ENCODE peak calls at places on chromosome 10, in five cellular contexts. D, A, O, F and Y are unnamed samples.

GRCh38 chr10:118471863-118472262 is 123.6 kb downstream of the PRLHR start:
- DNase-seq in O (no peak), D (no peak), A (no peak), F (peak; percentile 88), Y (peak; percentile 47)

GRCh38 chr10:78902815-78903214 is 166.0 kb upstream of the ZMIZ1 start:
- DNase-seq in F (no peak), D (no peak), O (no peak), A (peak; percentile 7), Y (no peak)

GRCh38 chr10:19817251-19818046 is 1.2 kb downstream of the PLXDC2 start:
- DNase-seq in D (peak; percentile 73), F (peak; percentile 60), A (no peak), O (no peak), Y (no peak)

GRCh38 chr10:84185526-84186175 is 8.7 kb upstream of the CDHR1 start:
- DNase-seq in D (no peak), A (no peak), F (no peak), O (no peak), Y (no peak)

GRCh38 chr10:132145521-132146185 is 41.1 kb upstream of the DPYSL4 start:
- DNase-seq in O (no peak), F (no peak), D (no peak), A (no peak), Y (no peak)

GRCh38 chr10:63554666-63555065 is 33.5 kb downstream of the REEP3 start:
- DNase-seq in O (no peak), A (no peak), F (peak; percentile 82), D (no peak), Y (peak; percentile 76)

GRCh38 chr10:101073631-101074030 is 11.8 kb downstream of the KAZALD1 start:
- DNase-seq in D (no peak), O (no peak), A (no peak), F (no peak), Y (no peak)

GRCh38 chr10:494556-494955 is 194.9 kb downstream of the DIP2C start:
- DNase-seq in A (no peak), O (no peak), F (no peak), D (no peak), Y (no peak)

GRCh38 chr10:94429049-94429707 is 26.8 kb downstream of the TBC1D12 start:
- DNase-seq in F (no peak), D (no peak), A (no peak), O (no peak), Y (peak; percentile 70)

GRCh38 chr10:29714096-29714874 is 79.5 kb upstream of the SVIL start:
- DNase-seq in A (peak; percentile 28), O (no peak), F (peak; percentile 88), D (no peak), Y (peak; percentile 95)

GRCh38 chr10:100684688-100685235 is 60.6 kb upstream of the PAX2 start:
- DNase-seq in F (no peak), D (no peak), O (no peak), A (no peak), Y (no peak)

GRCh38 chr10:88227342-88228018 is 355.6 kb downstream of the RNLS start:
- DNase-seq in D (no peak), O (peak; percentile 37), A (no peak), F (no peak), Y (no peak)

GRCh38 chr10:617471-617870 is 72.0 kb downstream of the DIP2C start:
- DNase-seq in O (no peak), A (no peak), F (no peak), D (no peak), Y (no peak)

GRCh38 chr10:123287594-123288247 is 133.5 kb downstream of the BUB3 start:
- DNase-seq in F (peak; percentile 96), A (no peak), O (no peak), D (no peak), Y (peak; percentile 81)

GRCh38 chr10:28254290-28254985 is 48.4 kb downstream of the MPP7 start:
- DNase-seq in O (no peak), F (peak; percentile 91), D (no peak), A (peak; percentile 42), Y (peak; percentile 68)

GRCh38 chr10:133257489-133258065 is 19.1 kb downstream of the ADAM8 start:
- DNase-seq in A (peak; percentile 80), D (peak; percentile 88), O (peak; percentile 74), F (peak; percentile 58), Y (peak; percentile 32)
- TF ChIP-seq CTCF in A (peak; percentile 17), D (peak; percentile 11), O (peak; percentile 50), F (peak; percentile 36), Y (peak; percentile 50)

DNA sequence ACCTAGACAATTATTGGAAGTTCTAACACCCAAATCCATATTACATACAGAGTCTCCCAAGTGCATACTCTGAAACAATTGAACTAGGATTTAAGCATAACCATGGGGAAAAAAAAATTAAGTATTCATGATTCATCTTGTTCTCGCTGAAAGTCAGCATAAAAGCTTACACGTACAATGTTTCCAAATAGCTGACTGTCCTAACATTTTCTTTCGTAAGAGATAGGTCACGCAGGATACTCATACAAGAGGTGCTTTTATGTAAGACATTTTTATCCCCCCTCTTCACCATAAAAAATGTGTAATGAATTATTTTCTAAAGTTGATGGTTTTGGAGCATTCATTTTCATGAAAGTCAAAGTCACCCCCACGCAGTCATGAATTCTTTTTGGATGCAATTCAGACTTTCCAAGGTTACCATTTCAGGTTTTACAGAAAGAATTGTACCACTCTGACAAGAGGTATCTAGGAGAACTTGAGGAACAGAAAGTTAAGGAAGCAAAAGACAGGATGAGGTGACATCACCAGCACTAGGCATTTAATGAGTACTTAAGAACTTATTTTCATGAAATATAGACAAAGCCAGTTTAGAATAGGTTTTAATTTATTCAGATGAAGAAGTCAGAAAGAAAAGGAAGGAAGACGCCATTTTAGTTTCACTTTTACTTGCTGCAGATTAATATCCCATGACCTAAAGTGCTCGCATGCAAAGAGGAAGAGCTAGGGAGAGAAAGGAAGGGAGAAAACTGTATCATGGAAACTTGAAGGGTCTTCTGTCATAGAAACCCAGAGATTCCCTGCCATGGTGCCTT is 55.8 kb downstream of the TMEM26 start:
- DNase-seq in D (no peak), O (no peak), F (peak; percentile 2), A (no peak), Y (peak; percentile 70)
- H3K4me3 ChIP-seq in D (no peak overlapping the region), O (peak overlapping the region; percentile 49), F (no peak overlapping the region), A (no peak overlapping the region), Y (peak overlapping the region; percentile 29)

GRCh38 chr10:102231357-102232318 is 5.5 kb downstream of the ELOVL3 start:
- DNase-seq in D (peak; percentile 77), A (peak; percentile 49), O (peak; percentile 56), F (no peak), Y (no peak)

GRCh38 chr10:102230264-102230860 is 4.3 kb downstream of the ELOVL3 start:
- DNase-seq in O (peak; percentile 31), D (peak; percentile 54), F (no peak), A (no peak), Y (peak; percentile 50)

GRCh38 chr10:102233997-102234396 is 7.3 kb downstream of the PITX3 start:
- DNase-seq in F (no peak), D (no peak), A (no peak), O (no peak), Y (no peak)

GRCh38 chr10:102229810-102230263 is 3.7 kb downstream of the ELOVL3 start:
- DNase-seq in A (peak; percentile 88), D (peak; percentile 91), O (peak; percentile 84), F (peak; percentile 68), Y (peak; percentile 76)

DNA sequence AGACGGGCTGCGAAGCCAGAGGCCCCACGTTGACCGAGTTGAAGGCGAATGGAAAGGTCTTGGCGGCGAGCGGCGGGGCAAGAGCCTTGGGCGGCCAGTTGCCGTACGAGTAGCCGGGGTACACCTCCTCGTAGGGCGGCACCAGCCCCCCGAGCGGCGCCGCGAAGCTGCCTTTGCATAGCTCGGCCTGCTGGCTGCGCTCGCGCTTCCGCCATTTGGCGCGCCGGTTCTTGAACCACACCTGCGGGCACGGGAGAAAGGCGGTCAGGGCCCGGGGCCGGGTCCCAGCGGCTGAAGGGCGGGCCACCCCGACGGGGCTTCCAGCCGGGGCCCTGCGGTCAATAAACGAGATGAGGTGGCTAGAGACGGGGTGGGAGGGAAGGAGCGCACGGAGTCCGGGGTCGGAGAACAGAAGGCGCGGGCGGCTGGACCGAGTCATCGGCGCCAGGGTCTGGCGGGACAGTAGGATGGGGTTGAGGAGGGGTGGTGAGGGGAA is 4.8 kb downstream of the ELOVL3 start:
- DNase-seq in O (peak; percentile 22), F (no peak), D (peak; percentile 68), A (no peak), Y (no peak)
- TF ChIP-seq CTCF in O (peak; percentile 41), F (no peak), D (no peak), A (no peak), Y (peak; percentile 22)

GRCh38 chr10:89301231-89301630 is 615 bp upstream of the IFIT2 start:
- DNase-seq in O (no peak), D (no peak), F (peak; percentile 37), A (peak; percentile 40), Y (peak; percentile 66)
- H3K4me3 ChIP-seq in O (peak overlapping the region; percentile 68), D (no peak overlapping the region), F (peak overlapping the region; percentile 39), A (no peak overlapping the region), Y (peak overlapping the region; percentile 71)

GRCh38 chr10:70255329-70256299 is 22.4 kb upstream of the PPA1 start:
- DNase-seq in O (no peak), D (peak; percentile 52), F (peak; percentile 97), A (peak; percentile 44), Y (peak; percentile 43)
- TF ChIP-seq CTCF in O (no peak), D (no peak), F (no peak), A (no peak), Y (no peak)

GRCh38 chr10:74488907-74489306 is 337.5 kb upstream of the KAT6B start:
- DNase-seq in O (no peak), F (peak; percentile 54), D (no peak), A (no peak), Y (no peak)

GRCh38 chr10:74486659-74487058 is 335.6 kb downstream of the ADK start:
- DNase-seq in F (peak; percentile 8), A (no peak), D (no peak), O (no peak), Y (no peak)

GRCh38 chr10:74485283-74485682 is 334.3 kb downstream of the ADK start:
- DNase-seq in D (no peak), A (no peak), F (no peak), O (no peak), Y (no peak)

GRCh38 chr10:74490551-74490950 is 335.8 kb upstream of the KAT6B start:
- DNase-seq in O (no peak), D (no peak), A (no peak), F (no peak), Y (no peak)

GRCh38 chr10:74491014-74491413 is 335.4 kb upstream of the KAT6B start:
- DNase-seq in F (no peak), O (no peak), A (no peak), D (no peak), Y (no peak)
- H3K4me3 ChIP-seq in F (no peak overlapping the region), O (no peak overlapping the region), A (no peak overlapping the region), D (no peak overlapping the region), Y (no peak overlapping the region)

DNA sequence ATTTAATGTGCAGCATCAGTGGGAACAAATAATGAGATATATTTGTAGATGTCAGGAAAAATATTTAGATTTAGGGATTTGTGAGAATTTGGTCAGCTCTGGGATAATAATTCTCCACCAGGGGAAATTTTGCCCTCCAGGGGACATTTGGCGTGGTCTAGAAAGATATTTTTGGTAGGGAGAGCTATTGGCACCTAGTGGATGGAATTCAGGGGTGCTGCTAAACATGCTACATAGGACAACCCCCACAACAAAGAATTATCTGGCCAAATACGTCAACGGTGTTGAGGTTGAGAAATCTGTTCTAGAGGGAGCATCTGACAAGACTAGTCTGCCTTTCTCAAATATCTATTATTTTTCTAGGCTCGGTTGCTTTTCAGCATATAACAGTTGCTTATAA is 2.1 kb downstream of the ADK start:
- DNase-seq in O (no peak), F (peak; percentile 64), A (no peak), D (no peak), Y (peak; percentile 69)
- TF ChIP-seq CTCF in O (peak; percentile 66), F (peak; percentile 63), A (no peak), D (no peak), Y (peak; percentile 49)